ENCODE peak calls at places on chromosomes 3 and 15, in six cellular contexts. R, O, V, L, M and Z are unnamed samples.

GRCh38 chr3:131917006-131917405 is 117.8 kb downstream of the CPNE4 start:
- DNase-seq in O (no peak), R (no peak), V (no peak), L (no peak), M (no peak), Z (no peak)

GRCh38 chr3:124275421-124275820 is 283.5 kb upstream of the ROPN1 start:
- DNase-seq in L (peak; percentile 53), M (no peak), V (no peak), R (no peak), O (no peak), Z (no peak)

GRCh38 chr15:51714911-51715310 is 22.5 kb downstream of the LYSMD2 start:
- DNase-seq in L (no peak), M (no peak), O (no peak), R (no peak), V (no peak), Z (no peak)

GRCh38 chr15:76391847-76392246 is 55.3 kb downstream of the ISL2 start:
- DNase-seq in M (no peak), R (no peak), O (no peak), V (no peak), L (no peak), Z (no peak)

GRCh38 chr3:191686626-191687025 is 225.7 kb downstream of the PYDC2 start:
- DNase-seq in R (no peak), O (no peak), M (no peak), V (no peak), L (no peak), Z (no peak)

GRCh38 chr15:60299452-60300047 is 98.2 kb downstream of the ANXA2 start:
- DNase-seq in R (no peak), M (no peak), L (peak; percentile 49), O (no peak), V (no peak), Z (no peak)

GRCh38 chr3:114103181-114103580 is 46.6 kb downstream of the QTRT2 start:
- DNase-seq in M (no peak), R (no peak), V (no peak), O (no peak), L (no peak), Z (no peak)

GRCh38 chr3:123161167-123161566 is 40.6 kb upstream of the SEC22A start:
- DNase-seq in M (no peak), R (no peak), O (no peak), V (no peak), L (no peak), Z (no peak)

GRCh38 chr3:8739757-8740508 is 6.3 kb downstream of the CAV3 start:
- DNase-seq in V (peak; percentile 56), R (no peak), O (no peak), L (no peak), M (no peak), Z (no peak)

GRCh38 chr3:157789162-157789561 is 285.9 kb upstream of the VEPH1 start:
- DNase-seq in R (no peak), O (no peak), V (no peak), M (no peak), L (no peak), Z (no peak)

GRCh38 chr3:33877187-33877586 is 78.8 kb downstream of the PDCD6IP start:
- DNase-seq in M (no peak), R (no peak), V (no peak), L (no peak), O (no peak), Z (no peak)

GRCh38 chr15:59321000-59321689 is 51.5 kb downstream of the MYO1E start:
- DNase-seq in R (no peak), V (no peak), M (no peak), L (no peak), O (no peak), Z (no peak)

GRCh38 chr3:179321585-179322322 is 1.1 kb upstream of the ZNF639 start:
- DNase-seq in O (no peak), V (peak; percentile 77), L (peak; percentile 49), R (peak; percentile 8), M (no peak), Z (no peak)

GRCh38 chr3:144296808-144297207 is 325.2 kb downstream of the DIPK2A start:
- DNase-seq in L (no peak), R (no peak), M (no peak), O (no peak), V (no peak), Z (no peak)

GRCh38 chr3:71586810-71587242 is 3.3 kb upstream of the FOXP1 start:
- DNase-seq in L (no peak), V (no peak), R (no peak), O (no peak), M (no peak), Z (no peak)

GRCh38 chr3:161274691-161275298 is 53.7 kb downstream of the NMD3 start:
- DNase-seq in L (no peak), O (no peak), R (peak; percentile 40), M (no peak), V (peak; percentile 78), Z (no peak)

GRCh38 chr3:55272031-55272645 is 215.0 kb downstream of the WNT5A start:
- DNase-seq in O (no peak), L (no peak), V (no peak), M (no peak), R (no peak), Z (no peak)

GRCh38 chr3:35908366-35909232 is 269.3 kb downstream of the ARPP21 start:
- DNase-seq in V (peak; percentile 91), O (peak; percentile 21), M (peak; percentile 8), R (peak; percentile 27), L (no peak), Z (no peak)

GRCh38 chr3:183220828-183221227 is 32.2 kb upstream of the B3GNT5 start:
- DNase-seq in R (no peak), M (no peak), L (no peak), O (no peak), V (peak; percentile 22), Z (no peak)